ENCODE peak calls at places on chromosomes 3 and 15, in eight cellular contexts. K is transverse colon, G is mammary epithelial cell, C is lung, Q is pancreas, O is HepG2, V is Peyer's patch, F is thoracic aorta. M is an unnamed sample. For H3K4me1, the result is how much of the 10 kb centered on the place peaks cover.

GRCh38 chr3:37243811-37244748 is 69.7 kb upstream of the LRRFIP2 start:
- DNase-seq in O (peak), Q (peak), G (peak), F (peak), V (peak), C (peak), K (peak), M (peak)

GRCh38 chr15:91067026-91067425 is 33.0 kb upstream of the SV2B start:
- DNase-seq in Q (no peak), K (no peak), V (no peak), F (no peak), G (peak), C (no peak), O (no peak), M (no peak)

GRCh38 chr15:61034793-61035710 is 194.1 kb downstream of the RORA start:
- DNase-seq in O (no peak), V (no peak), K (no peak), G (no peak), F (no peak), C (no peak), Q (no peak), M (no peak)

GRCh38 chr3:196662711-196663571 is 23.4 kb downstream of the NRROS start:
- DNase-seq in C (no peak), F (no peak), V (no peak), Q (no peak), O (no peak), G (no peak), K (no peak), M (no peak)

GRCh38 chr3:135161425-135161824 is 366.4 kb downstream of the EPHB1 start:
- DNase-seq in C (no peak), K (no peak), O (no peak), V (no peak), G (no peak), F (no peak), Q (no peak), M (no peak)

GRCh38 chr3:30681276-30682211 is 75.1 kb downstream of the TGFBR2 start:
- DNase-seq in V (no peak), Q (no peak), G (no peak), O (no peak), K (no peak), C (no peak), F (no peak), M (no peak)

GRCh38 chr3:14374444-14374883 is 27.9 kb upstream of the SLC6A6 start:
- DNase-seq in F (no peak), Q (no peak), G (peak), C (no peak), V (no peak), K (no peak), O (no peak), M (peak)

GRCh38 chr3:13427662-13428603 is 7.8 kb upstream of the NUP210 start:
- DNase-seq in G (no peak), V (peak), Q (no peak), C (no peak), K (no peak), F (no peak), O (no peak), M (no peak)

GRCh38 chr15:50262533-50262932 is 3.0 kb downstream of the HDC start:
- DNase-seq in V (no peak), Q (no peak), G (no peak), F (no peak), C (no peak), K (peak), O (no peak), M (no peak)

GRCh38 chr3:10772230-10773161 is 43.5 kb upstream of the SLC6A11 start:
- DNase-seq in F (no peak), O (peak), V (no peak), G (peak), Q (no peak), C (no peak), K (no peak), M (no peak)

GRCh38 chr3:175518459-175518858 is 659.3 kb downstream of the NAALADL2 start:
- DNase-seq in Q (no peak), O (no peak), F (no peak), G (no peak), C (no peak), K (no peak), V (no peak), M (no peak)

GRCh38 chr15:78429477-78429876 is 8.5 kb upstream of the IREB2 start:
- DNase-seq in O (peak), K (peak), G (no peak), V (no peak), C (no peak), F (no peak), Q (no peak), M (no peak)

GRCh38 chr15:57220220-57220619 is 156.1 kb upstream of the CGNL1 start:
- DNase-seq in K (no peak), C (no peak), V (no peak), G (no peak), O (no peak), Q (no peak), F (no peak), M (no peak)
- H3K4me3 ChIP-seq in K (no peak), C (no peak), V (no peak), G (no peak), O (no peak), Q (no peak), F (no peak), M (no peak)

GRCh38 chr3:179852117-179852886 is 184.4 kb downstream of the PEX5L start:
- DNase-seq in C (no peak), F (no peak), G (peak), O (peak), K (no peak), Q (no peak), V (no peak), M (peak)
- TF ChIP-seq CTCF in C (no peak), F (no peak), G (peak), O (peak), K (no peak), Q (no peak), V (no peak), M (peak)

GRCh38 chr15:35692256-35692867 is 146.4 kb upstream of the DPH6 start:
- DNase-seq in G (no peak), C (no peak), O (no peak), K (no peak), V (no peak), F (no peak), Q (no peak), M (no peak)

GRCh38 chr15:35689266-35689665 is 143.3 kb upstream of the DPH6 start:
- DNase-seq in C (no peak), O (no peak), F (no peak), Q (no peak), G (no peak), V (no peak), K (no peak), M (no peak)

GRCh38 chr15:35691176-35691761 is 145.3 kb upstream of the DPH6 start:
- DNase-seq in F (no peak), K (no peak), V (no peak), Q (no peak), O (no peak), G (no peak), C (no peak), M (no peak)

GRCh38 chr15:35690089-35690488 is 144.1 kb upstream of the DPH6 start:
- DNase-seq in V (no peak), Q (no peak), C (no peak), K (no peak), O (no peak), F (no peak), G (no peak), M (no peak)

GRCh38 chr15:35690698-35691116 is 144.7 kb upstream of the DPH6 start:
- DNase-seq in O (no peak), Q (no peak), V (no peak), C (no peak), F (no peak), G (peak), K (no peak), M (no peak)
- H3K4me1 ChIP-seq in O (under half), Q (under half), V (under half), C (under half), F (half or more), G (under half), K (under half), M (under half)

GRCh38 chr15:53246404-53246803 is 456.3 kb upstream of the ONECUT1 start:
- DNase-seq in F (no peak), K (no peak), O (no peak), G (no peak), C (no peak), V (no peak), Q (no peak), M (no peak)
- H3K4me3 ChIP-seq in F (no peak), K (no peak), O (no peak), G (no peak), C (no peak), V (no peak), Q (no peak), M (no peak)

GRCh38 chr15:89500397-89501270 is 4.3 kb upstream of the RHCG start:
- DNase-seq in Q (peak), K (no peak), O (no peak), V (no peak), C (no peak), F (no peak), G (no peak), M (no peak)
- TF ChIP-seq CTCF in Q (no peak), K (no peak), O (peak), V (peak), C (no peak), F (no peak), G (peak), M (peak)

DNA sequence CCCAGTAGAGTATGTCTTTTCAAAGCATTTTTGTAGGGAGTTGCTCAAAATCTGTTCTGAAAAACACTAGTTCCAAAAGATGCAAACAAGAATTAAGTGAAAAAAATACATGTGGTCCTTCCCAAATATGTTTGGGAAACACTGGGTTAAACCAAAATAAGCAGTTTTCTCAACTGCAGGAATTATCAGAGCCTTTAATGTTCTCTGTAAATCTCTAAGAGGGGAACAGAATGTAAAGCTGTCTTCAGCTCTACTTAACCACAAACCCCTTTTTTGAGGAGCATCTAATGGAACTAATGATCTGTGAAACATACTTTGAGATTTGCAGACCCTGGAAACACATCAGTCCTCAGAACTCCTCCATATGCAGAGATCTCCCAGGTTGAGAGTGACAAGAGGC is 9.9 kb downstream of the AQP9 start:
- DNase-seq in O (no peak), C (no peak), Q (no peak), F (no peak), G (no peak), K (no peak), V (no peak), M (no peak)
- H3K4me1 ChIP-seq in O (under half), C (under half), Q (under half), F (under half), G (under half), K (under half), V (under half), M (under half)

DNA sequence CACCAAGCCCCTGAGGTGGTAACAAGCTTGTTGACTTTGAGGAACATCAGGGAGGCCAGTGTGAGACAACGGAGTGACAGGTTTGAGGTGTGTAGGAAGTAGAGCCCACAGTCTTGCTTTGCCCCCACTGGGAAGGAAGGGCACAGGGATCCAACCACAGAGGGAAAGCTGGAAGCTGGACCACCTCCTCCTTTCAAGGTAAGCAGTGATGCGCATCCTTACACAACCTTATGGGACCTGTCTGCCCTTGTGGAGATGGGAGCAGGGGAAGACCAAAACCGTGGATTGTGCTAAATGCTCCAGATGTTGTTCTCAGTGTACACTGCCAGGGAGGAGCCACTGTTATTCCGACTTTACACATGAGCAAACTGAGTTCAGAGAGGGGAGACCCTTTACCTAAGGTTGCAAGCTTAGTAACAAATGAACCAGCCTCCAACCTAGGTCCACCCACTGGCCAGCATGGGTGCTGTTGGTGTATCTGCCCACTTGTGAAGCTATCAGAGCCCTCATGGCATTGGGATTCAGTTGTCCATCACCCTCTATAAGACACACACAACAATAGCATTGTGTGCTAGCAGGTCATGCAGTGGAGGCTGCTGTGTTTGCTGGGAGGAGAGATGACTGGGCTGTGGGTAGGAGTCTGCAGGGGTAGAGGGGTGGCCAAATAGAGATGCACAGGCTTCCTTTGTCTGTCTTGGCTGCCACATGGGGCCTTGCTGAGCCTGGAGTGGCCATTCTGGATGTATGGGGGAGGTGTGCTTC is 600 bp upstream of the LSMEM2 start:
- DNase-seq in C (no peak), G (no peak), V (no peak), Q (no peak), K (no peak), F (no peak), O (no peak), M (no peak)
- H3K4me3 ChIP-seq in C (no peak), G (no peak), V (no peak), Q (no peak), K (no peak), F (no peak), O (no peak), M (no peak)

M was measured in Caco-2.